ENCODE peak calls at places on chromosomes 11 and 22, in ten cellular contexts. Y, S, W, N, M, B, A, R, H and U are unnamed samples.

GRCh38 chr11:129375731-129376657 is at the start of gene BARX2:
- DNase-seq in N (peak), A (no peak), S (peak), R (peak), Y (peak), W (peak), B (peak), M (peak), H (no peak), U (peak)

GRCh38 chr11:64970731-64971151 is 1.2 kb downstream of the MAJIN start:
- DNase-seq in B (no peak), A (no peak), R (no peak), H (no peak), N (no peak), M (no peak), S (no peak), W (no peak), Y (no peak), U (no peak)

GRCh38 chr11:13875643-13876042 is 86.9 kb upstream of the SPON1 start:
- DNase-seq in W (no peak), H (no peak), A (no peak), S (no peak), R (no peak), Y (no peak), M (no peak), N (no peak), B (no peak), U (no peak)

GRCh38 chr11:116960916-116961315 is 123.5 kb upstream of the APOA1 start:
- DNase-seq in S (no peak), R (no peak), N (no peak), B (peak), Y (no peak), H (no peak), W (peak), A (no peak), M (peak), U (no peak)

GRCh38 chr11:103530257-103530656 is 421.0 kb downstream of the DYNC2H1 start:
- DNase-seq in Y (no peak), W (no peak), R (no peak), A (no peak), H (no peak), N (no peak), S (no peak), B (no peak), M (no peak), U (no peak)

GRCh38 chr22:26360169-26360885 is 68.7 kb upstream of the ASPHD2 start:
- DNase-seq in N (peak), Y (peak), M (peak), R (peak), A (peak), W (peak), S (peak), H (peak), B (peak), U (peak)

GRCh38 chr22:35742342-35743100 is 24.8 kb downstream of the APOL5 start:
- DNase-seq in Y (no peak), A (no peak), S (no peak), R (peak), B (no peak), M (no peak), H (no peak), N (no peak), W (no peak), U (no peak)

GRCh38 chr11:2367266-2368160 is 9.6 kb upstream of the CD81 start:
- DNase-seq in S (no peak), R (no peak), W (no peak), Y (no peak), A (no peak), B (no peak), M (no peak), H (no peak), N (no peak), U (no peak)

GRCh38 chr11:117369521-117369920 is 41.9 kb downstream of the CEP164 start:
- DNase-seq in S (no peak), H (no peak), N (no peak), W (no peak), Y (no peak), R (no peak), A (no peak), M (no peak), B (no peak), U (no peak)

GRCh38 chr11:36069576-36070214 is 125.8 kb downstream of the LDLRAD3 start:
- DNase-seq in H (no peak), B (peak), W (no peak), M (peak), N (peak), Y (no peak), A (no peak), S (peak), R (no peak), U (no peak)

GRCh38 chr11:117511981-117512448 is 184.4 kb downstream of the CEP164 start:
- DNase-seq in W (no peak), R (no peak), S (no peak), Y (no peak), B (no peak), N (no peak), A (no peak), H (no peak), M (no peak), U (no peak)

GRCh38 chr22:39292561-39293074 is 26.8 kb downstream of the RPL3 start:
- DNase-seq in H (no peak), S (peak), A (peak), W (peak), M (peak), B (no peak), R (peak), N (no peak), Y (no peak), U (peak)

GRCh38 chr11:84249344-84250135 is 963.4 kb upstream of the CCDC90B start:
- DNase-seq in A (no peak), N (no peak), W (no peak), R (no peak), B (no peak), S (no peak), M (no peak), H (no peak), Y (no peak), U (no peak)

GRCh38 chr22:50082961-50083461 is 2.2 kb downstream of the MLC1 start:
- DNase-seq in H (no peak), S (no peak), Y (no peak), M (no peak), N (no peak), W (no peak), A (peak), R (no peak), B (no peak), U (no peak)

GRCh38 chr11:1968454-1968995 is 21.4 kb downstream of the MRPL23 start:
- DNase-seq in Y (no peak), B (no peak), S (no peak), W (no peak), M (no peak), A (no peak), N (no peak), R (no peak), H (no peak), U (no peak)

GRCh38 chr11:76823481-76824028 is 37.2 kb upstream of the ACER3 start:
- DNase-seq in Y (no peak), N (no peak), S (no peak), H (no peak), W (peak), A (no peak), B (no peak), M (no peak), R (peak), U (peak)

GRCh38 chr22:28333106-28333505 is 346.5 kb downstream of the TTC28 start:
- DNase-seq in N (no peak), S (no peak), W (no peak), M (no peak), R (no peak), H (no peak), Y (no peak), B (no peak), A (no peak), U (no peak)

GRCh38 chr11:130513132-130513531 is 64.7 kb downstream of the ADAMTS15 start:
- DNase-seq in H (no peak), W (no peak), M (no peak), Y (no peak), N (no peak), B (peak), A (no peak), S (no peak), R (no peak), U (no peak)

GRCh38 chr11:60870276-60870675 is 2.9 kb downstream of the ZP1 start:
- DNase-seq in Y (no peak), S (peak), W (peak), H (no peak), R (no peak), N (no peak), B (no peak), M (no peak), A (no peak), U (no peak)

GRCh38 chr11:100870138-100870537 is 183.1 kb downstream of the ARHGAP42 start:
- DNase-seq in M (no peak), H (no peak), R (no peak), A (no peak), N (no peak), S (no peak), W (no peak), B (no peak), Y (no peak), U (no peak)

GRCh38 chr11:102551188-102551781 is 20.7 kb upstream of the MMP7 start:
- DNase-seq in B (no peak), R (no peak), Y (no peak), M (no peak), S (no peak), W (no peak), N (no peak), A (no peak), H (no peak), U (no peak)

GRCh38 chr11:118918128-118918685 is 7.5 kb downstream of the BCL9L start:
- DNase-seq in N (no peak), Y (no peak), B (no peak), R (peak), W (peak), A (peak), M (no peak), S (peak), H (peak), U (peak)